ENCODE peak calls at places on chromosomes 6 and 20, in eight cellular contexts. D is activated naive CD8-positive, alpha-beta T cell treated with anti-CD3 and anti-CD28 coated beads, Interleukin-2, amount 50 U/mL, for 24 hours; Y is SK-MEL-5; Z is activated CD4-positive, alpha-beta T cell treated with anti-CD3 and anti-CD28 coated beads for 24 hours; M is cardiac fibroblast; W is GM06990; L is NCI-H1105; I is CD4-positive, alpha-beta T cell. S is an unnamed sample.

GRCh38 chr20:12970372-12970821 is 38.4 kb upstream of the SPTLC3 start:
- DNase-seq in D (no peak), Y (peak), Z (no peak), M (peak), W (no peak), L (no peak), I (no peak), S (peak)

GRCh38 chr20:44072381-44072780 is 114.6 kb downstream of the JPH2 start:
- DNase-seq in D (no peak), Y (no peak), Z (no peak), M (no peak), W (no peak), L (no peak), I (no peak), S (no peak)

GRCh38 chr6:128064540-128064895 is 163.7 kb upstream of the THEMIS start:
- DNase-seq in D (no peak), Y (no peak), Z (no peak), M (no peak), W (no peak), L (no peak), I (no peak), S (no peak)

GRCh38 chr20:760751-761417 is 7.4 kb downstream of the SLC52A3 start:
- DNase-seq in D (peak), Y (peak), Z (peak), M (peak), W (peak), L (no peak), I (peak), S (no peak)

GRCh38 chr6:43634702-43635303 is 837 bp upstream of the MAD2L1BP start:
- DNase-seq in D (no peak), Y (no peak), Z (no peak), M (no peak), W (no peak), L (no peak), I (no peak), S (no peak)

GRCh38 chr6:42332916-42333315 is 115.3 kb upstream of the MRPS10 start:
- DNase-seq in D (no peak), Y (no peak), Z (no peak), M (no peak), W (no peak), L (no peak), I (no peak), S (no peak)

GRCh38 chr6:167094820-167095637 is 27.9 kb upstream of the CCR6 start:
- DNase-seq in D (no peak), Y (peak), Z (no peak), M (no peak), W (peak), L (no peak), I (no peak), S (no peak)

GRCh38 chr6:64590965-64591364 is 955.4 kb downstream of the PHF3 start:
- DNase-seq in D (no peak), Y (no peak), Z (no peak), M (no peak), W (no peak), L (no peak), I (no peak), S (no peak)

GRCh38 chr6:155143610-155144106 is 120.2 kb upstream of the CLDN20 start:
- DNase-seq in D (no peak), Y (no peak), Z (no peak), M (peak), W (no peak), L (no peak), I (no peak), S (no peak)

GRCh38 chr20:63124782-63125580 is 91.0 kb downstream of the YTHDF1 start:
- DNase-seq in D (no peak), Y (no peak), Z (no peak), M (no peak), W (no peak), L (no peak), I (peak), S (no peak)

GRCh38 chr6:21666200-21666671 is 72.7 kb downstream of the SOX4 start:
- DNase-seq in D (peak), Y (no peak), Z (no peak), M (peak), W (peak), L (peak), I (no peak), S (no peak)

GRCh38 chr6:88587158-88587537 is 376.3 kb downstream of the RNGTT start:
- DNase-seq in D (no peak), Y (no peak), Z (no peak), M (no peak), W (no peak), L (no peak), I (no peak), S (no peak)

GRCh38 chr6:35019831-35020230 is 121.3 kb downstream of the TCP11 start:
- DNase-seq in D (no peak), Y (no peak), Z (no peak), M (no peak), W (no peak), L (no peak), I (no peak), S (no peak)

GRCh38 chr20:13756551-13756950 is 28.2 kb downstream of the ESF1 start:
- DNase-seq in D (no peak), Y (no peak), Z (no peak), M (no peak), W (no peak), L (no peak), I (no peak), S (no peak)

GRCh38 chr6:5151955-5152401 is 66.8 kb downstream of the PPP1R3G start:
- DNase-seq in D (no peak), Y (no peak), Z (no peak), M (peak), W (no peak), L (no peak), I (no peak), S (no peak)

GRCh38 chr20:50226093-50226974 is 35.7 kb downstream of the CEBPB start:
- DNase-seq in D (peak), Y (no peak), Z (no peak), M (peak), W (no peak), L (no peak), I (no peak), S (no peak)

GRCh38 chr6:32785781-32786533 is 22.6 kb upstream of the HLA-DQB2 start:
- DNase-seq in D (peak), Y (peak), Z (no peak), M (peak), W (no peak), L (peak), I (no peak), S (peak)

GRCh38 chr6:34223381-34223963 is 13.2 kb upstream of the HMGA1 start:
- DNase-seq in D (no peak), Y (no peak), Z (no peak), M (peak), W (no peak), L (no peak), I (no peak), S (no peak)

GRCh38 chr6:25692472-25692871 is 40.5 kb downstream of the SCGN start:
- DNase-seq in D (no peak), Y (no peak), Z (no peak), M (no peak), W (no peak), L (no peak), I (no peak), S (no peak)

GRCh38 chr20:10322073-10323012 is 103.7 kb downstream of the SNAP25 start:
- DNase-seq in D (no peak), Y (no peak), Z (no peak), M (no peak), W (no peak), L (no peak), I (no peak), S (no peak)

GRCh38 chr20:45011108-45011526 is 44.8 kb downstream of the STK4 start:
- DNase-seq in D (peak), Y (peak), Z (peak), M (peak), W (no peak), L (peak), I (peak), S (peak)

GRCh38 chr6:111871725-111872520 is 1.3 kb downstream of the FYN start:
- DNase-seq in D (no peak), Y (peak), Z (no peak), M (peak), W (no peak), L (peak), I (no peak), S (no peak)

GRCh38 chr6:125114248-125114858 is 39.2 kb upstream of the TPD52L1 start:
- DNase-seq in D (peak), Y (peak), Z (peak), M (peak), W (no peak), L (peak), I (no peak), S (no peak)

GRCh38 chr6:112338310-112338709 is 8.8 kb upstream of the RFPL4B start:
- DNase-seq in D (no peak), Y (no peak), Z (no peak), M (no peak), W (no peak), L (no peak), I (no peak), S (no peak)

GRCh38 chr6:75349262-75349984 is 64.8 kb upstream of the TMEM30A start:
- DNase-seq in D (no peak), Y (no peak), Z (no peak), M (peak), W (peak), L (no peak), I (no peak), S (no peak)

GRCh38 chr20:49344975-49345374 is 67.1 kb upstream of the ZNFX1 start:
- DNase-seq in D (no peak), Y (no peak), Z (no peak), M (peak), W (no peak), L (no peak), I (no peak), S (no peak)

GRCh38 chr6:156126535-156126934 is 650.6 kb upstream of the ARID1B start:
- DNase-seq in D (no peak), Y (no peak), Z (no peak), M (no peak), W (no peak), L (no peak), I (no peak), S (no peak)

GRCh38 chr20:12570371-12570770 is 438.4 kb upstream of the SPTLC3 start:
- DNase-seq in D (no peak), Y (peak), Z (no peak), M (no peak), W (no peak), L (peak), I (no peak), S (no peak)

GRCh38 chr20:14921546-14921945 is 584.1 kb upstream of the FLRT3 start:
- DNase-seq in D (no peak), Y (no peak), Z (no peak), M (no peak), W (no peak), L (no peak), I (no peak), S (no peak)

S was measured in Panc1.